ENCODE peak calls at places on chromosomes 11 and 22, in four cellular contexts. R, Z, T and K are unnamed samples.

GRCh38 chr11:76830639-76831312 is 29.9 kb upstream of the ACER3 start:
- DNase-seq in Z (no peak), R (no peak), T (no peak), K (no peak)

GRCh38 chr11:92941676-92942571 is 27.5 kb upstream of the MTNR1B start:
- DNase-seq in Z (no peak), T (no peak), R (peak; percentile 10), K (no peak)

GRCh38 chr11:48012051-48012391 is 31.7 kb downstream of the PTPRJ start:
- DNase-seq in R (no peak), Z (no peak), T (no peak), K (no peak)

GRCh38 chr11:79663012-79663411 is 222.2 kb upstream of the TENM4 start:
- DNase-seq in T (no peak), Z (no peak), R (no peak), K (no peak)

GRCh38 chr11:105466582-105467228 is 143.2 kb upstream of the GRIA4 start:
- DNase-seq in Z (no peak), R (no peak), T (no peak), K (no peak)

GRCh38 chr22:22520667-22521602 is 865 bp upstream of the ZNF280A start:
- DNase-seq in R (no peak), T (no peak), Z (no peak), K (no peak)

GRCh38 chr22:19841641-19842385 is 12.9 kb downstream of the GNB1L start:
- DNase-seq in T (no peak), R (no peak), Z (no peak), K (no peak)

GRCh38 chr11:88310246-88310645 is 27.3 kb downstream of the CTSC start:
- DNase-seq in T (no peak), Z (no peak), R (no peak), K (no peak)

GRCh38 chr11:44611687-44612437 is 46.4 kb downstream of the CD82 start:
- DNase-seq in T (no peak), R (no peak), Z (peak; percentile 38), K (no peak)

GRCh38 chr11:44600261-44600660 is 34.8 kb downstream of the CD82 start:
- DNase-seq in Z (no peak), R (no peak), T (no peak), K (no peak)

GRCh38 chr11:112113539-112114457 is 27.1 kb downstream of the SDHD start:
- DNase-seq in T (peak; percentile 11), R (peak; percentile 23), Z (no peak), K (no peak)

GRCh38 chr11:31026315-31026714 is 343.2 kb downstream of the DCDC1 start:
- DNase-seq in Z (no peak), T (no peak), R (no peak), K (no peak)

GRCh38 chr22:37416806-37417205 is 10.5 kb downstream of the ELFN2 start:
- DNase-seq in T (no peak), Z (no peak), R (peak; percentile 55), K (no peak)

GRCh38 chr22:41488596-41489385 is 19.9 kb downstream of the ACO2 start:
- DNase-seq in Z (no peak), R (no peak), T (no peak), K (no peak)

GRCh38 chr11:70494559-70495350 is 96.4 kb downstream of the CTTN start:
- DNase-seq in Z (no peak), R (no peak), T (no peak), K (no peak)

GRCh38 chr11:115126515-115127208 is 377.6 kb downstream of the CADM1 start:
- DNase-seq in Z (no peak), R (no peak), T (no peak), K (no peak)

GRCh38 chr22:45823331-45823730 is 151.7 kb downstream of the ATXN10 start:
- DNase-seq in R (no peak), T (no peak), Z (no peak), K (no peak)

GRCh38 chr11:115610908-115611307 is 106.7 kb upstream of the CADM1 start:
- DNase-seq in T (no peak), R (no peak), Z (no peak), K (no peak)

GRCh38 chr22:17638182-17638431 is 450 bp upstream of the BCL2L13 start:
- DNase-seq in Z (no peak), R (no peak), T (no peak), K (no peak)

GRCh38 chr22:35914665-35915476 is 113.8 kb downstream of the RBFOX2 start:
- DNase-seq in R (peak; percentile 79), Z (no peak), T (peak; percentile 82), K (no peak)

GRCh38 chr11:31870609-31871309 is 59.6 kb upstream of the PAX6 start:
- DNase-seq in T (peak; percentile 5), R (peak; percentile 43), Z (no peak), K (peak; percentile 23)